ENCODE peak calls at places on chromosome 5, in five cellular contexts. U is HCT116, V is GM12878, X is HepG2, C is SK-N-SH. G is an unnamed sample.

GRCh38 chr5:144427871-144428270 is 257.2 kb downstream of the KCTD16 start:
- DNase-seq in U (no peak), C (no peak), X (no peak), V (no peak), G (no peak)

GRCh38 chr5:92884464-92884863 is 696.6 kb downstream of the NR2F1-AS1 start:
- DNase-seq in V (no peak), U (no peak), C (no peak), X (no peak), G (no peak)

GRCh38 chr5:77461287-77461686 is 30.8 kb downstream of the WDR41 start:
- DNase-seq in X (no peak), U (no peak), C (no peak), V (no peak), G (no peak)

GRCh38 chr5:132829742-132830435 is 558 bp downstream of the SHROOM1 start:
- DNase-seq in X (peak; percentile 56), V (no peak), U (peak; percentile 38), C (peak; percentile 97), G (peak; percentile 98)

GRCh38 chr5:67353500-67353931 is 156.9 kb upstream of the CD180 start:
- DNase-seq in U (no peak), X (no peak), C (no peak), V (no peak), G (peak; percentile 34)

GRCh38 chr5:144390133-144390532 is 219.5 kb downstream of the KCTD16 start:
- DNase-seq in X (peak; percentile 3), U (no peak), C (peak; percentile 10), V (no peak), G (peak; percentile 30)

GRCh38 chr5:43121565-43122484 is 1.1 kb downstream of the ZNF131 start:
- DNase-seq in X (peak; percentile 8), V (no peak), U (no peak), C (peak; percentile 49), G (peak; percentile 43)

GRCh38 chr5:10635257-10635860 is 71.5 kb downstream of the ANKRD33B start:
- DNase-seq in V (peak; percentile 94), U (peak; percentile 10), C (no peak), X (no peak), G (no peak)

GRCh38 chr5:20972419-20972925 is 984.5 kb upstream of the CDH18 start:
- DNase-seq in V (no peak), U (no peak), C (peak; percentile 0), X (peak; percentile 3), G (peak; percentile 84)

GRCh38 chr5:108115673-108116072 is 266.2 kb downstream of the FBXL17 start:
- DNase-seq in X (no peak), C (no peak), U (no peak), V (no peak), G (no peak)

GRCh38 chr5:179969110-179969509 is 61.4 kb upstream of the TBC1D9B start:
- DNase-seq in C (no peak), U (no peak), V (no peak), X (no peak), G (no peak)

GRCh38 chr5:132496631-132497487 is 6.3 kb upstream of the IRF1 start:
- DNase-seq in C (peak; percentile 96), V (no peak), U (no peak), X (peak; percentile 64), G (peak; percentile 77)

GRCh38 chr5:151288180-151288579 is 15.4 kb downstream of the SLC36A3 start:
- DNase-seq in V (no peak), X (peak; percentile 6), C (no peak), U (peak; percentile 41), G (peak; percentile 11)

GRCh38 chr5:75509956-75510355 is 1.5 kb downstream of the CERT1 start:
- DNase-seq in X (peak; percentile 12), U (no peak), V (no peak), C (peak; percentile 4), G (no peak)

GRCh38 chr5:94240616-94241287 is 377.7 kb downstream of the KIAA0825 start:
- DNase-seq in C (peak; percentile 23), V (no peak), X (no peak), U (no peak), G (no peak)

GRCh38 chr5:77635617-77636422 is 2.7 kb downstream of the OTP start:
- DNase-seq in C (peak; percentile 25), X (no peak), U (no peak), V (no peak), G (peak; percentile 66)

GRCh38 chr5:137566118-137566541 is 67.0 kb upstream of the SPOCK1 start:
- DNase-seq in U (no peak), X (no peak), V (no peak), C (no peak), G (no peak)

GRCh38 chr5:132484386-132484715 is 6.2 kb downstream of the IRF1 start:
- DNase-seq in C (no peak), U (no peak), V (no peak), X (no peak), G (no peak)

GRCh38 chr5:107476783-107477182 is 194.0 kb downstream of the EFNA5 start:
- DNase-seq in C (no peak), U (no peak), V (peak; percentile 80), X (no peak), G (no peak)

GRCh38 chr5:34571380-34572041 is 84.6 kb upstream of the RAI14 start:
- DNase-seq in V (no peak), U (no peak), X (no peak), C (no peak), G (no peak)
- TF ChIP-seq JUND in V (no peak), U (no peak), X (no peak), C (peak; percentile 74), G (no peak)

GRCh38 chr5:443239-444151 is 519 bp downstream of the EXOC3 start:
- DNase-seq in V (no peak), X (no peak), U (no peak), C (no peak), G (peak; percentile 63)
- TF ChIP-seq JUND in V (no peak), X (no peak), U (no peak), C (no peak), G (no peak)

GRCh38 chr5:141039517-141039916 is 11.7 kb upstream of the PCDHB1 start:
- DNase-seq in U (no peak), C (peak; percentile 38), X (no peak), V (no peak), G (no peak)

GRCh38 chr5:141041427-141041785 is 9.8 kb upstream of the PCDHB1 start:
- DNase-seq in U (no peak), X (no peak), C (no peak), V (no peak), G (no peak)

GRCh38 chr5:141040763-141041426 is 10.3 kb upstream of the PCDHB1 start:
- DNase-seq in X (peak; percentile 69), U (peak; percentile 93), C (peak; percentile 87), V (no peak), G (peak; percentile 85)

GRCh38 chr5:141039061-141039460 is 12.1 kb upstream of the PCDHB1 start:
- DNase-seq in U (no peak), V (no peak), X (no peak), C (no peak), G (no peak)

GRCh38 chr5:141040093-141040762 is 10.9 kb upstream of the PCDHB1 start:
- DNase-seq in C (peak; percentile 68), U (peak; percentile 69), X (no peak), V (no peak), G (peak; percentile 91)
- TF ChIP-seq JUND in C (no peak), U (no peak), X (no peak), V (no peak), G (no peak)

DNA sequence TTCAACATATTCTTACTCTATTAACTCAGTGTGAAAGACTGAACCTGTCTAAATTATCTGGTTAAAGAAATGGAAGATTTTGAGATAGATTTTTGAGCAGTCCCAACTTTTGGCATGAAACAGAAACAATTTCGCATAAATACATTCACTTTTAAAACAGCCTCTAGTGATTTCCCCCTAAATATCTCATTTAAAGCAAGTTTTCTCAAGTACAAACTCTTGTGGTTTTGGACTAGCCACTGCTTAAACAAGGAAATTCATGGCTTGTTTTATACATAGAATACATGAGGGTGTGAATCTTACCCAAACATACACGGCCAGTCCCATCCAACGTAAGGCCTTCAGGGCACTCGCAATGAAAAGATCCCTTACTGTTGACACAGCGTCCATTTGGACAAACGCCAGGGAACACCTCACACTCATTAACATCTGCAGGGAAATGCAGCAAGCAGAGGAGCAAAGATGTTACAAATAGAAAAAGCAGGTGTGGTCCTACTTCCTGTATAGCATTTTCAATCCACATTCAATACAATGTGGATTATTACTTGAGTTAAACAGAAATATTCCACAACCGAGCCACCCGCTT is 188.9 kb downstream of the FBN2 start:
- DNase-seq in C (no peak), X (no peak), U (peak; percentile 8), V (no peak), G (no peak)
- TF ChIP-seq JUND in C (no peak), X (no peak), U (no peak), V (no peak), G (no peak)